ENCODE peak calls at places on chromosomes 1 and 21, in four cellular contexts. I, Y, O and X are unnamed samples.
A peak's percentile ranks its signal among the peaks of the same experiment; 100 is the strongest.

GRCh38 chr1:206986885-206987284 is 16.6 kb upstream of the FCAMR start:
- ATAC-seq in I (no peak), Y (no peak), O (peak; percentile 49), X (no peak)

GRCh38 chr1:2290171-2290578 is 62.1 kb downstream of the SKI start:
- ATAC-seq in I (peak; percentile 32), Y (peak; percentile 43), O (peak; percentile 76), X (peak; percentile 17)

GRCh38 chr1:110746644-110747259 is 72.0 kb upstream of the KCNA3 start:
- ATAC-seq in I (no peak), Y (peak; percentile 41), O (peak; percentile 77), X (no peak)

GRCh38 chr1:202579806-202580205 is 130.4 kb downstream of the SYT2 start:
- ATAC-seq in I (no peak), Y (peak; percentile 17), O (peak; percentile 10), X (no peak)

GRCh38 chr1:39733161-39733560 is 5.5 kb upstream of the PPIE start:
- ATAC-seq in I (peak; percentile 94), Y (peak; percentile 64), O (peak; percentile 74), X (peak; percentile 35)

GRCh38 chr21:35034203-35034926 is 14.7 kb downstream of the RUNX1 start:
- ATAC-seq in I (no peak), Y (no peak), O (no peak), X (no peak)

GRCh38 chr1:67171574-67171955 is 5.3 kb downstream of the IL23R start:
- ATAC-seq in I (no peak), Y (no peak), O (no peak), X (no peak)

GRCh38 chr1:117815105-117815812 is 114.2 kb downstream of the GDAP2 start:
- ATAC-seq in I (peak; percentile 44), Y (no peak), O (no peak), X (peak; percentile 24)

GRCh38 chr1:86754265-86754974 is 50.0 kb downstream of the SH3GLB1 start:
- ATAC-seq in I (no peak), Y (no peak), O (no peak), X (no peak)

GRCh38 chr1:29488086-29488793 is 251.9 kb downstream of the PTPRU start:
- ATAC-seq in I (no peak), Y (no peak), O (no peak), X (no peak)

GRCh38 chr1:65056234-65056633 is 89.9 kb upstream of the JAK1 start:
- ATAC-seq in I (peak; percentile 7), Y (no peak), O (peak; percentile 46), X (no peak)

GRCh38 chr21:42864286-42864685 is 15.1 kb downstream of the WDR4 start:
- ATAC-seq in I (no peak), Y (no peak), O (no peak), X (no peak)

GRCh38 chr1:238581332-238581731 is 690.6 kb upstream of the ZP4 start:
- ATAC-seq in I (no peak), Y (no peak), O (no peak), X (no peak)

GRCh38 chr1:87795615-87796337 is 467.1 kb downstream of the LMO4 start:
- ATAC-seq in I (no peak), Y (peak; percentile 21), O (peak; percentile 85), X (no peak)

GRCh38 chr1:27938488-27938887 is 3.7 kb downstream of the SMPDL3B start:
- ATAC-seq in I (no peak), Y (no peak), O (no peak), X (no peak)

GRCh38 chr1:54864460-54865208 is 22.4 kb downstream of the DHCR24 start:
- ATAC-seq in I (no peak), Y (no peak), O (no peak), X (no peak)

GRCh38 chr1:150256193-150256548 is 1.4 kb upstream of the CA14 start:
- ATAC-seq in I (peak; percentile 5), Y (no peak), O (no peak), X (no peak)